ENCODE peak calls at places on chromosome 13, in five cellular contexts. G is CD8-positive, alpha-beta memory T cell; J is dorsolateral prefrontal cortex; M is T-helper 1 cell; A is AG10803. C is an unnamed sample.

GRCh38 chr13:110524484-110525254 is 36.9 kb downstream of the RAB20 start:
- DNase-seq in J (no peak), G (no peak), M (no peak), A (no peak), C (no peak)

GRCh38 chr13:101941095-101941777 is 460.6 kb downstream of the FGF14 start:
- DNase-seq in J (no peak), A (peak), M (no peak), G (no peak), C (no peak)

GRCh38 chr13:95641291-95641811 is 3.2 kb downstream of the DZIP1 start:
- DNase-seq in G (no peak), A (peak), J (peak), M (no peak), C (peak)

GRCh38 chr13:75256922-75257321 is 225.0 kb downstream of the TBC1D4 start:
- DNase-seq in J (no peak), M (no peak), G (no peak), A (no peak), C (peak)

GRCh38 chr13:79246575-79246949 is 159.5 kb downstream of the RBM26 start:
- DNase-seq in M (no peak), A (no peak), J (no peak), G (no peak), C (no peak)

GRCh38 chr13:90185734-90186133 is 1161.8 kb upstream of the MIR17HG start:
- DNase-seq in A (no peak), G (no peak), M (no peak), J (no peak), C (no peak)

GRCh38 chr13:50760751-50761150 is 82.7 kb downstream of the DLEU7 start:
- DNase-seq in A (no peak), J (no peak), M (no peak), G (no peak), C (peak)

GRCh38 chr13:27379694-27380596 is 44.5 kb upstream of the GTF3A start:
- DNase-seq in G (peak), M (no peak), A (peak), J (peak), C (peak)

GRCh38 chr13:95023405-95023804 is 277.8 kb downstream of the ABCC4 start:
- DNase-seq in A (no peak), G (no peak), M (no peak), J (no peak), C (no peak)

GRCh38 chr13:93262729-93263128 is 36.1 kb downstream of the GPC6 start:
- DNase-seq in A (peak), M (no peak), G (no peak), J (no peak), C (peak)

GRCh38 chr13:48155850-48156249 is 60.9 kb upstream of the MED4 start:
- DNase-seq in A (peak), G (peak), J (no peak), M (no peak), C (peak)

GRCh38 chr13:77028202-77028601 is 1.2 kb upstream of the FBXL3 start:
- DNase-seq in A (peak), G (no peak), M (no peak), J (no peak), C (peak)

GRCh38 chr13:110232146-110232545 is 74.8 kb downstream of the COL4A1 start:
- DNase-seq in A (no peak), J (no peak), G (no peak), M (no peak), C (no peak)

GRCh38 chr13:42720116-42720857 is 61.1 kb upstream of the FAM216B start:
- DNase-seq in G (no peak), M (no peak), A (peak), J (no peak), C (peak)

GRCh38 chr13:105847532-105848295 is 687.7 kb downstream of the EFNB2 start:
- DNase-seq in M (no peak), G (no peak), J (no peak), A (no peak), C (no peak)

GRCh38 chr13:29763426-29764180 is 86.8 kb downstream of the UBL3 start:
- DNase-seq in A (no peak), G (no peak), M (no peak), J (no peak), C (peak)

GRCh38 chr13:80274643-80275042 is 66.3 kb downstream of the SPRY2 start:
- DNase-seq in G (no peak), M (no peak), J (no peak), A (no peak), C (peak)

GRCh38 chr13:30395192-30396158 is 26.8 kb upstream of the UBE2L5 start:
- DNase-seq in M (peak), A (peak), J (peak), G (peak), C (peak)

GRCh38 chr13:99009987-99010551 is 32.2 kb upstream of the DOCK9 start:
- DNase-seq in G (no peak), M (no peak), A (no peak), J (no peak), C (no peak)

GRCh38 chr13:44719857-44720671 is 143.9 kb upstream of the TSC22D1 start:
- DNase-seq in J (no peak), M (no peak), A (peak), G (no peak), C (peak)

GRCh38 chr13:28526876-28527275 is 31.9 kb upstream of the FLT1 start:
- DNase-seq in J (no peak), A (no peak), M (no peak), G (no peak), C (no peak)

GRCh38 chr13:110263906-110264305 is 43.1 kb downstream of the COL4A1 start:
- DNase-seq in M (no peak), A (no peak), G (no peak), J (no peak), C (no peak)

GRCh38 chr13:31067416-31068118 is 94.1 kb downstream of the HSPH1 start:
- DNase-seq in M (no peak), J (no peak), G (no peak), A (peak), C (peak)

GRCh38 chr13:103283451-103283820 is 217.2 kb upstream of the SLC10A2 start:
- DNase-seq in G (no peak), A (no peak), J (no peak), M (no peak), C (no peak)

GRCh38 chr13:45367358-45367757 is 26.4 kb upstream of the TPT1 start:
- DNase-seq in A (peak), J (no peak), M (peak), G (peak), C (peak)

GRCh38 chr13:98476106-98476505 is 100.8 kb downstream of the STK24 start:
- DNase-seq in M (peak), A (no peak), J (no peak), G (no peak), C (no peak)

GRCh38 chr13:51943721-51944120 is 67.5 kb downstream of the ATP7B start:
- DNase-seq in J (no peak), G (no peak), M (no peak), A (no peak), C (no peak)

GRCh38 chr13:46866150-46866549 is 30.7 kb downstream of the HTR2A start:
- DNase-seq in J (no peak), M (no peak), G (no peak), A (peak), C (peak)

GRCh38 chr13:48403151-48403631 is 9.7 kb downstream of the LPAR6 start:
- DNase-seq in M (no peak), G (peak), J (no peak), A (peak), C (no peak)

GRCh38 chr13:96475103-96475502 is 385.2 kb downstream of the HS6ST3 start:
- DNase-seq in A (no peak), M (no peak), G (no peak), J (no peak), C (no peak)

GRCh38 chr13:113448885-113449692 is 4.2 kb downstream of the ADPRHL1 start:
- DNase-seq in M (no peak), G (peak), A (peak), J (no peak), C (no peak)

C was measured in EL.